ENCODE peak calls at places on chromosomes 7 and 10, in six cellular contexts. One of them, this sample, is unnamed.

GRCh38 chr7:2445047-2445446 is 31.2 kb downstream of the GRIFIN start:
- DNase-seq in GM10248: no peak
- DNase-seq in WTC11: no peak
- DNase-seq in left ventricle myocardium inferior: no peak
- DNase-seq in SK-N-SH: no peak
- DNase-seq in dorsolateral prefrontal cortex: no peak
- DNase-seq in this sample: no peak

GRCh38 chr7:27560706-27561235 is 101.9 kb downstream of the HIBADH start:
- DNase-seq in GM10248: no peak
- DNase-seq in WTC11: no peak
- DNase-seq in left ventricle myocardium inferior: no peak
- DNase-seq in SK-N-SH: no peak
- DNase-seq in dorsolateral prefrontal cortex: no peak
- DNase-seq in this sample: no peak

GRCh38 chr10:16545126-16545736 is 23.6 kb upstream of the C1QL3 start:
- DNase-seq in GM10248: peak; percentile 52
- DNase-seq in WTC11: no peak
- DNase-seq in left ventricle myocardium inferior: no peak
- DNase-seq in SK-N-SH: peak; percentile 50
- DNase-seq in dorsolateral prefrontal cortex: no peak
- DNase-seq in this sample: no peak

GRCh38 chr10:117246997-117247667 is 6.2 kb downstream of the SLC18A2 start:
- DNase-seq in GM10248: no peak
- DNase-seq in WTC11: no peak
- DNase-seq in left ventricle myocardium inferior: no peak
- DNase-seq in SK-N-SH: no peak
- DNase-seq in dorsolateral prefrontal cortex: no peak
- DNase-seq in this sample: no peak

GRCh38 chr10:75395955-75396860 is 5.4 kb downstream of the ZNF503 start:
- DNase-seq in GM10248: no peak
- DNase-seq in WTC11: peak; percentile 38
- DNase-seq in left ventricle myocardium inferior: peak; percentile 39
- DNase-seq in SK-N-SH: no peak
- DNase-seq in dorsolateral prefrontal cortex: no peak
- DNase-seq in this sample: no peak

GRCh38 chr10:71766717-71767419 is 6.5 kb downstream of the VSIR start:
- DNase-seq in GM10248: peak; percentile 57
- DNase-seq in WTC11: no peak
- DNase-seq in left ventricle myocardium inferior: peak; percentile 82
- DNase-seq in SK-N-SH: no peak
- DNase-seq in dorsolateral prefrontal cortex: no peak
- DNase-seq in this sample: peak; percentile 56

GRCh38 chr10:668786-669485 is 20.5 kb downstream of the DIP2C start:
- DNase-seq in GM10248: no peak
- DNase-seq in WTC11: no peak
- DNase-seq in left ventricle myocardium inferior: no peak
- DNase-seq in SK-N-SH: no peak
- DNase-seq in dorsolateral prefrontal cortex: no peak
- DNase-seq in this sample: no peak

GRCh38 chr7:118080947-118081346 is 103.0 kb upstream of the LSM8 start:
- DNase-seq in GM10248: peak; percentile 24
- DNase-seq in WTC11: peak; percentile 17
- DNase-seq in left ventricle myocardium inferior: no peak
- DNase-seq in SK-N-SH: no peak
- DNase-seq in dorsolateral prefrontal cortex: no peak
- DNase-seq in this sample: peak; percentile 29

GRCh38 chr7:33601884-33602283 is 303.5 kb upstream of the BMPER start:
- DNase-seq in GM10248: no peak
- DNase-seq in WTC11: no peak
- DNase-seq in left ventricle myocardium inferior: no peak
- DNase-seq in SK-N-SH: no peak
- DNase-seq in dorsolateral prefrontal cortex: no peak
- DNase-seq in this sample: no peak

GRCh38 chr10:88089498-88089897 is 226.1 kb downstream of the PTEN start:
- DNase-seq in GM10248: no peak
- DNase-seq in WTC11: no peak
- DNase-seq in left ventricle myocardium inferior: no peak
- DNase-seq in SK-N-SH: no peak
- DNase-seq in dorsolateral prefrontal cortex: no peak
- DNase-seq in this sample: no peak

GRCh38 chr10:13684252-13684791 is 97.6 kb downstream of the PRPF18 start:
- DNase-seq in GM10248: no peak
- DNase-seq in WTC11: no peak
- DNase-seq in left ventricle myocardium inferior: peak; percentile 88
- DNase-seq in SK-N-SH: no peak
- DNase-seq in dorsolateral prefrontal cortex: peak; percentile 73
- DNase-seq in this sample: no peak

GRCh38 chr7:139808401-139808800 is 20.7 kb upstream of the TBXAS1 start:
- DNase-seq in GM10248: no peak
- DNase-seq in WTC11: no peak
- DNase-seq in left ventricle myocardium inferior: no peak
- DNase-seq in SK-N-SH: no peak
- DNase-seq in dorsolateral prefrontal cortex: no peak
- DNase-seq in this sample: no peak

GRCh38 chr10:116765549-116766162 is 23.3 kb upstream of the HSPA12A start:
- DNase-seq in GM10248: no peak
- DNase-seq in WTC11: peak; percentile 45
- DNase-seq in left ventricle myocardium inferior: no peak
- DNase-seq in SK-N-SH: no peak
- DNase-seq in dorsolateral prefrontal cortex: peak; percentile 70
- DNase-seq in this sample: no peak

GRCh38 chr10:35223016-35223415 is 96.4 kb downstream of the CREM start:
- DNase-seq in GM10248: no peak
- DNase-seq in WTC11: no peak
- DNase-seq in left ventricle myocardium inferior: no peak
- DNase-seq in SK-N-SH: no peak
- DNase-seq in dorsolateral prefrontal cortex: no peak
- DNase-seq in this sample: no peak

GRCh38 chr10:31578951-31579350 is 259.9 kb downstream of the ZEB1 start:
- DNase-seq in GM10248: no peak
- DNase-seq in WTC11: no peak
- DNase-seq in left ventricle myocardium inferior: no peak
- DNase-seq in SK-N-SH: no peak
- DNase-seq in dorsolateral prefrontal cortex: no peak
- DNase-seq in this sample: no peak

GRCh38 chr10:30431435-30431911 is 2.5 kb upstream of the MAP3K8 start:
- DNase-seq in GM10248: no peak
- DNase-seq in WTC11: peak; percentile 27
- DNase-seq in left ventricle myocardium inferior: peak; percentile 41
- DNase-seq in SK-N-SH: no peak
- DNase-seq in dorsolateral prefrontal cortex: no peak
- DNase-seq in this sample: no peak

GRCh38 chr7:4267326-4268039 is 414.6 kb upstream of the FOXK1 start:
- DNase-seq in GM10248: no peak
- DNase-seq in WTC11: no peak
- DNase-seq in left ventricle myocardium inferior: no peak
- DNase-seq in SK-N-SH: no peak
- DNase-seq in dorsolateral prefrontal cortex: no peak
- DNase-seq in this sample: no peak

GRCh38 chr10:6089334-6090219 is 743 bp downstream of the RBM17 start:
- DNase-seq in GM10248: no peak
- DNase-seq in WTC11: peak; percentile 51
- DNase-seq in left ventricle myocardium inferior: no peak
- DNase-seq in SK-N-SH: peak; percentile 59
- DNase-seq in dorsolateral prefrontal cortex: no peak
- DNase-seq in this sample: no peak

GRCh38 chr7:39507866-39508551 is 58.2 kb upstream of the YAE1 start:
- DNase-seq in GM10248: peak; percentile 15
- DNase-seq in WTC11: no peak
- DNase-seq in left ventricle myocardium inferior: no peak
- DNase-seq in SK-N-SH: no peak
- DNase-seq in dorsolateral prefrontal cortex: no peak
- DNase-seq in this sample: no peak

GRCh38 chr7:32266932-32267475 is 196.8 kb upstream of the PDE1C start:
- DNase-seq in GM10248: no peak
- DNase-seq in WTC11: peak; percentile 53
- DNase-seq in left ventricle myocardium inferior: no peak
- DNase-seq in SK-N-SH: no peak
- DNase-seq in dorsolateral prefrontal cortex: no peak
- DNase-seq in this sample: no peak
- TF ChIP-seq CTCF in GM10248: no peak
- TF ChIP-seq CTCF in WTC11: no peak
- TF ChIP-seq CTCF in left ventricle myocardium inferior: no peak
- TF ChIP-seq CTCF in SK-N-SH: no peak
- TF ChIP-seq CTCF in dorsolateral prefrontal cortex: no peak
- TF ChIP-seq CTCF in this sample: no peak

GRCh38 chr7:101626069-101626671 is 2.9 kb downstream of the MYL10 start:
- DNase-seq in GM10248: no peak
- DNase-seq in WTC11: no peak
- DNase-seq in left ventricle myocardium inferior: no peak
- DNase-seq in SK-N-SH: no peak
- DNase-seq in dorsolateral prefrontal cortex: no peak
- DNase-seq in this sample: no peak

GRCh38 chr7:101622609-101623178 is 6.4 kb downstream of the MYL10 start:
- DNase-seq in GM10248: no peak
- DNase-seq in WTC11: no peak
- DNase-seq in left ventricle myocardium inferior: no peak
- DNase-seq in SK-N-SH: no peak
- DNase-seq in dorsolateral prefrontal cortex: no peak
- DNase-seq in this sample: no peak

GRCh38 chr7:101624246-101625000 is 4.7 kb downstream of the MYL10 start:
- DNase-seq in GM10248: no peak
- DNase-seq in WTC11: peak; percentile 67
- DNase-seq in left ventricle myocardium inferior: no peak
- DNase-seq in SK-N-SH: peak; percentile 36
- DNase-seq in dorsolateral prefrontal cortex: no peak
- DNase-seq in this sample: no peak

GRCh38 chr7:101626758-101627157 is 2.3 kb downstream of the MYL10 start:
- DNase-seq in GM10248: no peak
- DNase-seq in WTC11: no peak
- DNase-seq in left ventricle myocardium inferior: no peak
- DNase-seq in SK-N-SH: no peak
- DNase-seq in dorsolateral prefrontal cortex: no peak
- DNase-seq in this sample: no peak

GRCh38 chr7:101625076-101625914 is 3.8 kb downstream of the MYL10 start:
- DNase-seq in GM10248: no peak
- DNase-seq in WTC11: no peak
- DNase-seq in left ventricle myocardium inferior: no peak
- DNase-seq in SK-N-SH: no peak
- DNase-seq in dorsolateral prefrontal cortex: peak; percentile 14
- DNase-seq in this sample: no peak
- TF ChIP-seq CTCF in GM10248: no peak
- TF ChIP-seq CTCF in WTC11: no peak
- TF ChIP-seq CTCF in left ventricle myocardium inferior: no peak
- TF ChIP-seq CTCF in SK-N-SH: no peak
- TF ChIP-seq CTCF in dorsolateral prefrontal cortex: no peak
- TF ChIP-seq CTCF in this sample: no peak

DNA sequence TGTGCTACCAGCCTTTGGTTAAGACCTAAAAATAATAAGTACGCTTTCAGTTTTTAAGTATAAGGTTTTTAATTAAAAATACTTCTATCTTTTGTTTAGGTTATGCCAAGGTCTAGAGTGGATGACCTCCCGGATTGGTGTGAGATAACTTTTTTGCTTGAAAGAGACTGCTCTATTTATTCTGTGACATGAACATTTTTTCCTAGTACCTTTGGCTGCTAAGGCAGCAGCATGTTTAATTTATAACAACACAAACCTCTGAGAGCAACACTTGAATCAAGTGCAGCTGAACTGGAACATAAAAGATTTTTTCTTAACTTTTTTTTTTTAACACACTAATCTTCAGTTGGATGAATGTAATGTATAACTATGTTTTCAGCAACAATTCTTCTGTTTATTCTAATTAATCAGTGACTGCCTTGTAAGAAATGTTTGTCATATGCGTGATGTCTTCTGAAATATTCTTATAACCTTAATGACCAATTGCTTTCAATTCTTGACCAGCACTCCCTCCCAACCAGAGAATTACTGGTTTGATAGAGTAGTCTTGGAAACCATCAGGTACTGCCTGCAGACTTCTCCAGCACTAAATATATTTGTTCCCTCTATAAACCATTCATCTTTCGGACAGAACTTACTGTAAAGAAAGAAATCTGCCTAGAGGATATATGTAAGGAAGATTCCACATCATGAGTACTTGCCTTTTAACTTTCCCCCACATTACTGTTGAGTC is 16.0 kb downstream of the ARL5B start:
- DNase-seq in GM10248: no peak
- DNase-seq in WTC11: no peak
- DNase-seq in left ventricle myocardium inferior: no peak
- DNase-seq in SK-N-SH: no peak
- DNase-seq in dorsolateral prefrontal cortex: no peak
- DNase-seq in this sample: no peak
- TF ChIP-seq CTCF in GM10248: no peak
- TF ChIP-seq CTCF in WTC11: no peak
- TF ChIP-seq CTCF in left ventricle myocardium inferior: no peak
- TF ChIP-seq CTCF in SK-N-SH: no peak
- TF ChIP-seq CTCF in dorsolateral prefrontal cortex: no peak
- TF ChIP-seq CTCF in this sample: no peak

GRCh38 chr7:521221-522070 is 1.8 kb upstream of the PDGFA start:
- DNase-seq in GM10248: peak; percentile 75
- DNase-seq in WTC11: peak; percentile 55
- DNase-seq in left ventricle myocardium inferior: peak; percentile 83
- DNase-seq in SK-N-SH: peak; percentile 71
- DNase-seq in dorsolateral prefrontal cortex: peak; percentile 27
- DNase-seq in this sample: no peak
- TF ChIP-seq CTCF in GM10248: no peak
- TF ChIP-seq CTCF in WTC11: no peak
- TF ChIP-seq CTCF in left ventricle myocardium inferior: peak; percentile 24
- TF ChIP-seq CTCF in SK-N-SH: no peak
- TF ChIP-seq CTCF in dorsolateral prefrontal cortex: no peak
- TF ChIP-seq CTCF in this sample: no peak